ENCODE peak calls at places on chromosomes 2 and 18, in five cellular contexts. R is left ventricle myocardium inferior, S is uterus, C is GM10248, T is fibroblast of mammary gland. W is an unnamed sample.

GRCh38 chr18:12886498-12887126 is 2.6 kb upstream of the PTPN2 start:
- DNase-seq in R (no peak), S (no peak), C (no peak), T (peak), W (no peak)

GRCh38 chr2:160583162-160583522 is 89.5 kb upstream of the RBMS1 start:
- DNase-seq in R (no peak), S (no peak), C (no peak), T (no peak), W (no peak)

GRCh38 chr2:9474361-9475117 is at the start of gene IAH1:
- DNase-seq in R (peak), S (peak), C (peak), T (peak), W (no peak)

GRCh38 chr18:41490861-41491260 is 464.2 kb upstream of the PIK3C3 start:
- DNase-seq in R (no peak), S (no peak), C (no peak), T (no peak), W (no peak)

GRCh38 chr2:234483568-234484251 is 13.2 kb downstream of the ARL4C start:
- DNase-seq in R (no peak), S (no peak), C (no peak), T (no peak), W (no peak)

GRCh38 chr2:27779417-27780055 is 8.0 kb downstream of the MRPL33 start:
- DNase-seq in R (no peak), S (no peak), C (no peak), T (no peak), W (no peak)

GRCh38 chr2:148209598-148209997 is 188.7 kb downstream of the MBD5 start:
- DNase-seq in R (no peak), S (no peak), C (no peak), T (no peak), W (no peak)

GRCh38 chr2:237885931-237886701 is 26.7 kb downstream of the RAMP1 start:
- DNase-seq in R (peak), S (peak), C (no peak), T (peak), W (no peak)

GRCh38 chr2:218569661-218570500 is 1.2 kb downstream of the CNOT9 start:
- DNase-seq in R (peak), S (no peak), C (no peak), T (peak), W (no peak)

GRCh38 chr2:96739051-96739632 is 722 bp downstream of the LMAN2L start:
- DNase-seq in R (no peak), S (no peak), C (no peak), T (no peak), W (no peak)

GRCh38 chr2:63249146-63249545 is 198.5 kb downstream of the OTX1 start:
- DNase-seq in R (no peak), S (no peak), C (no peak), T (no peak), W (no peak)

GRCh38 chr2:240259201-240259923 is 118.9 kb upstream of the OTOS start:
- DNase-seq in R (peak), S (peak), C (no peak), T (no peak), W (no peak)

GRCh38 chr2:78418041-78418440 is 607.5 kb upstream of the REG3G start:
- DNase-seq in R (no peak), S (no peak), C (no peak), T (no peak), W (no peak)

GRCh38 chr2:129281761-129282160 is 697.7 kb upstream of the RAB6C start:
- DNase-seq in R (no peak), S (no peak), C (no peak), T (no peak), W (no peak)

GRCh38 chr2:161245237-161245505 is 63.1 kb upstream of the PSMD14 start:
- DNase-seq in R (no peak), S (no peak), C (no peak), T (no peak), W (no peak)

GRCh38 chr2:240209493-240209892 is 69.0 kb upstream of the OTOS start:
- DNase-seq in R (no peak), S (peak), C (no peak), T (no peak), W (no peak)

GRCh38 chr2:18871430-18871829 is 282.1 kb upstream of the NT5C1B start:
- DNase-seq in R (no peak), S (no peak), C (no peak), T (no peak), W (no peak)

GRCh38 chr2:222714361-222715256 is 43.2 kb downstream of the MOGAT1 start:
- DNase-seq in R (peak), S (peak), C (no peak), T (peak), W (no peak)

GRCh38 chr2:190648289-190649034 is 421 bp upstream of the NAB1 start:
- DNase-seq in R (peak), S (peak), C (peak), T (peak), W (peak)

GRCh38 chr2:173185437-173185836 is 109.8 kb downstream of the MAP3K20 start:
- DNase-seq in R (no peak), S (no peak), C (no peak), T (no peak), W (no peak)

GRCh38 chr2:166419616-166419934 is 43.8 kb upstream of the SCN9A start:
- DNase-seq in R (no peak), S (no peak), C (no peak), T (peak), W (no peak)

GRCh38 chr2:222871291-222871690 is 10.5 kb downstream of the ACSL3 start:
- DNase-seq in R (no peak), S (no peak), C (no peak), T (no peak), W (no peak)

GRCh38 chr2:28296904-28297303 is 95.8 kb upstream of the FOSL2 start:
- DNase-seq in R (no peak), S (no peak), C (no peak), T (peak), W (no peak)

GRCh38 chr18:55406374-55407045 is 181.5 kb downstream of the TCF4 start:
- DNase-seq in R (no peak), S (no peak), C (no peak), T (no peak), W (no peak)

GRCh38 chr2:17719562-17720371 is 33.8 kb downstream of the SMC6 start:
- DNase-seq in R (no peak), S (no peak), C (peak), T (peak), W (no peak)

GRCh38 chr2:224946911-224947310 is 95.4 kb downstream of the DOCK10 start:
- DNase-seq in R (no peak), S (no peak), C (no peak), T (peak), W (no peak)

GRCh38 chr2:179981085-179981484 is 26.0 kb downstream of the CWC22 start:
- DNase-seq in R (no peak), S (no peak), C (no peak), T (peak), W (no peak)

GRCh38 chr18:50928551-50928950 is 39.3 kb upstream of the ELAC1 start:
- DNase-seq in R (no peak), S (no peak), C (no peak), T (peak), W (no peak)

GRCh38 chr2:152558174-152559091 is 158.8 kb downstream of the PRPF40A start:
- DNase-seq in R (no peak), S (no peak), C (no peak), T (peak), W (no peak)

GRCh38 chr2:72570401-72570800 is 255.4 kb downstream of the EXOC6B start:
- DNase-seq in R (no peak), S (no peak), C (no peak), T (no peak), W (no peak)

GRCh38 chr2:151904807-151905206 is 76.6 kb upstream of the ARL5A start:
- DNase-seq in R (no peak), S (no peak), C (no peak), T (no peak), W (no peak)

GRCh38 chr2:171319164-171319810 is 114.5 kb downstream of the METTL8 start:
- DNase-seq in R (no peak), S (no peak), C (peak), T (peak), W (no peak)

GRCh38 chr2:240728827-240729226 is 37.2 kb downstream of the AQP12A start:
- DNase-seq in R (no peak), S (no peak), C (no peak), T (peak), W (no peak)

GRCh38 chr2:71101656-71102055 is 28.4 kb downstream of the MCEE start:
- DNase-seq in R (no peak), S (no peak), C (no peak), T (peak), W (no peak)

GRCh38 chr18:24063121-24063731 is 48.7 kb downstream of the TTC39C start:
- DNase-seq in R (no peak), S (no peak), C (no peak), T (peak), W (no peak)

GRCh38 chr2:47039502-47039870 is 115.6 kb downstream of the STPG4 start:
- DNase-seq in R (no peak), S (no peak), C (no peak), T (no peak), W (no peak)

GRCh38 chr2:140893685-140894084 is 1237.1 kb downstream of the LRP1B start:
- DNase-seq in R (no peak), S (no peak), C (no peak), T (peak), W (no peak)

GRCh38 chr2:43300781-43301586 is 74.6 kb upstream of the ZFP36L2 start:
- DNase-seq in R (no peak), S (no peak), C (no peak), T (no peak), W (no peak)

GRCh38 chr2:218217366-218218309 is 649 bp downstream of the ARPC2 start:
- DNase-seq in R (peak), S (peak), C (peak), T (no peak), W (peak)

GRCh38 chr2:25528173-25528572 is 145.2 kb downstream of the DTNB start:
- DNase-seq in R (no peak), S (no peak), C (no peak), T (peak), W (no peak)

GRCh38 chr18:34594243-34594642 is 115.9 kb upstream of the DTNA start:
- DNase-seq in R (no peak), S (no peak), C (no peak), T (no peak), W (no peak)

GRCh38 chr18:34598136-34598635 is 111.9 kb upstream of the DTNA start:
- DNase-seq in R (no peak), S (no peak), C (no peak), T (peak), W (no peak)

GRCh38 chr18:34592961-34593382 is 117.1 kb upstream of the DTNA start:
- DNase-seq in R (peak), S (peak), C (no peak), T (peak), W (no peak)

GRCh38 chr18:34591920-34592444 is 118.1 kb upstream of the DTNA start:
- DNase-seq in R (no peak), S (no peak), C (no peak), T (no peak), W (no peak)

GRCh38 chr18:34595673-34596072 is 114.4 kb upstream of the DTNA start:
- DNase-seq in R (no peak), S (no peak), C (no peak), T (peak), W (no peak)
- TF ChIP-seq CTCF in R (peak), S (peak), C (no peak), T (peak), W (peak)

GRCh38 chr2:99067871-99068270 is 73.6 kb upstream of the C2orf15 start:
- DNase-seq in R (no peak), S (no peak), C (no peak), T (no peak), W (no peak)

GRCh38 chr2:99066075-99066557 is 75.4 kb upstream of the C2orf15 start:
- DNase-seq in R (no peak), S (no peak), C (peak), T (peak), W (no peak)

GRCh38 chr2:99072556-99072955 is 69.0 kb upstream of the C2orf15 start:
- DNase-seq in R (no peak), S (no peak), C (no peak), T (no peak), W (no peak)

GRCh38 chr2:99066602-99067001 is 74.9 kb upstream of the C2orf15 start:
- DNase-seq in R (no peak), S (no peak), C (peak), T (peak), W (no peak)
- TF ChIP-seq CTCF in R (no peak), S (no peak), C (peak), T (peak), W (no peak)

GRCh38 chr2:32742381-32742780 is 114.5 kb downstream of the TTC27 start:
- DNase-seq in R (no peak), S (no peak), C (no peak), T (no peak), W (no peak)

GRCh38 chr2:32741575-32741974 is 113.7 kb downstream of the TTC27 start:
- DNase-seq in R (no peak), S (no peak), C (no peak), T (peak), W (no peak)

GRCh38 chr2:32745191-32745590 is 117.3 kb downstream of the TTC27 start:
- DNase-seq in R (no peak), S (no peak), C (no peak), T (peak), W (no peak)

GRCh38 chr2:32745675-32746074 is 117.8 kb downstream of the TTC27 start:
- DNase-seq in R (no peak), S (no peak), C (no peak), T (no peak), W (no peak)

GRCh38 chr2:32743480-32744236 is 115.8 kb downstream of the TTC27 start:
- DNase-seq in R (no peak), S (no peak), C (peak), T (no peak), W (no peak)
- TF ChIP-seq CTCF in R (no peak), S (no peak), C (no peak), T (no peak), W (no peak)

DNA sequence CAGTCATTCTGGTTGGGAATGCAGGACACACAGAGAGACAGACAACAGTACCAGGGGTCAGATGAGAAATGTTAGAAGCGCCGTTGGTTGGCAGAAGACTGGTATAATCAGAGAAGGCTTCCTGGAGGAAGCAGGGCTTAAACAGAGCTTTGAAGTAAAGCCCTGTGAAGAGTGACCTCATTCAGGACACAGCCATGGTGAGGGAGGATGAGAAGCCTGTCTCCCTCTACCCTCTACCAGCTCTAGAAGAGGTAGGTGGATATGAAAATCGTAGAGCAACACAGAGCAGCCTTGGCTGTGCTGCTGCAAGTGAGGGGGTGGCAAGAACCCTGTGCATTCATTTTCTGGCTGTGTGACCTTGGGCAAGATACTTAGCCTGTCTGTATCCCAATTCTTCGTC is 14.2 kb downstream of the TET3 start:
- DNase-seq in R (no peak), S (no peak), C (no peak), T (no peak), W (no peak)
- TF ChIP-seq CTCF in R (no peak), S (no peak), C (no peak), T (no peak), W (no peak)

GRCh38 chr2:120305296-120305695 is 40.6 kb upstream of the INHBB start:
- DNase-seq in R (no peak), S (peak), C (no peak), T (no peak), W (no peak)
- TF ChIP-seq CTCF in R (peak), S (no peak), C (peak), T (peak), W (peak)

GRCh38 chr2:232230557-232230956 is 148.0 kb upstream of the ALPP start:
- DNase-seq in R (no peak), S (no peak), C (no peak), T (peak), W (no peak)
- TF ChIP-seq CTCF in R (peak), S (no peak), C (peak), T (peak), W (peak)

GRCh38 chr2:230983566-230983965 is 12.4 kb upstream of the SPATA3 start:
- DNase-seq in R (no peak), S (no peak), C (no peak), T (no peak), W (no peak)
- TF ChIP-seq CTCF in R (no peak), S (no peak), C (peak), T (no peak), W (no peak)

GRCh38 chr2:99156901-99157300 is 2.1 kb downstream of the LIPT1 start:
- DNase-seq in R (no peak), S (no peak), C (no peak), T (no peak), W (no peak)
- TF ChIP-seq CTCF in R (no peak), S (no peak), C (no peak), T (no peak), W (no peak)

W was measured in type B pancreatic cell.